ENCODE peak calls at places on chromosomes 13 and 19, in six cellular contexts. F, O, S, Y, I and A are unnamed samples.

GRCh38 chr13:113887700-113888201 is 23.9 kb upstream of the GAS6 start:
- DNase-seq in F (no peak), O (no peak), S (no peak), Y (peak), I (no peak), A (no peak)

GRCh38 chr19:10615429-10616023 is 9.8 kb upstream of the SLC44A2 start:
- DNase-seq in F (no peak), O (no peak), S (no peak), Y (no peak), I (no peak), A (no peak)

GRCh38 chr13:97226788-97227627 is 4.9 kb downstream of the MBNL2 start:
- DNase-seq in F (no peak), O (peak), S (no peak), Y (peak), I (peak), A (peak)

GRCh38 chr19:50723069-50723468 is at the start of gene CLEC11A:
- DNase-seq in F (peak), O (no peak), S (no peak), Y (no peak), I (no peak), A (no peak)

GRCh38 chr13:86020350-86021002 is 221.3 kb upstream of the SLITRK6 start:
- DNase-seq in F (no peak), O (no peak), S (no peak), Y (no peak), I (no peak), A (peak)

GRCh38 chr13:112943309-112944125 is 25.5 kb upstream of the MCF2L start:
- DNase-seq in F (no peak), O (no peak), S (no peak), Y (peak), I (peak), A (peak)

GRCh38 chr19:42010245-42011126 is 16.5 kb upstream of the ATP1A3 start:
- DNase-seq in F (no peak), O (no peak), S (no peak), Y (no peak), I (no peak), A (no peak)

GRCh38 chr19:11479470-11480080 is 1.3 kb downstream of the ELAVL3 start:
- DNase-seq in F (no peak), O (no peak), S (peak), Y (no peak), I (peak), A (peak)

GRCh38 chr19:782195-783043 is 14.8 kb upstream of the PTBP1 start:
- DNase-seq in F (no peak), O (no peak), S (no peak), Y (peak), I (peak), A (peak)

GRCh38 chr19:41025871-41026270 is 34.8 kb downstream of the CYP2B6 start:
- DNase-seq in F (no peak), O (no peak), S (no peak), Y (no peak), I (peak), A (no peak)

GRCh38 chr19:40257096-40257517 is 28.0 kb downstream of the AKT2 start:
- DNase-seq in F (no peak), O (no peak), S (no peak), Y (peak), I (no peak), A (peak)

GRCh38 chr19:4130635-4131438 is 6.9 kb upstream of the MAP2K2 start:
- DNase-seq in F (no peak), O (no peak), S (no peak), Y (no peak), I (no peak), A (no peak)

GRCh38 chr19:10408511-10409291 is 5.4 kb upstream of the CDC37 start:
- DNase-seq in F (no peak), O (no peak), S (no peak), Y (no peak), I (no peak), A (no peak)

GRCh38 chr13:104106705-104107393 is 1040.6 kb upstream of the SLC10A2 start:
- DNase-seq in F (no peak), O (no peak), S (no peak), Y (no peak), I (no peak), A (peak)

GRCh38 chr19:45769821-45770191 is 754 bp upstream of the SIX5 start:
- DNase-seq in F (no peak), O (no peak), S (no peak), Y (peak), I (no peak), A (no peak)

GRCh38 chr19:17950310-17951150 is 16.4 kb upstream of the KCNN1 start:
- DNase-seq in F (no peak), O (no peak), S (no peak), Y (no peak), I (peak), A (no peak)

GRCh38 chr19:14843587-14843986 is 5.1 kb downstream of the OR7A10 start:
- DNase-seq in F (no peak), O (no peak), S (no peak), Y (no peak), I (no peak), A (no peak)

GRCh38 chr19:58409010-58409790 is 751 bp downstream of the ZNF584 start:
- DNase-seq in F (no peak), O (no peak), S (no peak), Y (no peak), I (peak), A (peak)

GRCh38 chr13:46751811-46752635 is 44.9 kb downstream of the ESD start:
- DNase-seq in F (no peak), O (no peak), S (no peak), Y (no peak), I (no peak), A (no peak)

GRCh38 chr13:64154514-64154913 is 2738.9 kb upstream of the PCDH20 start:
- DNase-seq in F (no peak), O (no peak), S (no peak), Y (no peak), I (no peak), A (no peak)

GRCh38 chr13:101939370-101939769 is 462.5 kb downstream of the FGF14 start:
- DNase-seq in F (no peak), O (no peak), S (no peak), Y (no peak), I (no peak), A (no peak)

GRCh38 chr13:33193428-33193974 is 92.1 kb downstream of the STARD13 start:
- DNase-seq in F (no peak), O (no peak), S (no peak), Y (no peak), I (no peak), A (no peak)